ENCODE peak calls at places on chromosome 13, in seven cellular contexts. L is activated CD8-positive, alpha-beta memory T cell treated with anti-CD3 and anti-CD28 coated beads, Interleukin-2, amount 10 ng/mL, durations not matched to agents 7 days and 5 days; G is NCI-H1092; W is mucosa of gallbladder; J is kidney epithelial cell; T is glomerular endothelial cell; O is activated naive CD8-positive, alpha-beta T cell treated with anti-CD3 and anti-CD28 coated beads, Interleukin-2, amount 50 U/mL, for 16 hours. K is an unnamed sample.

GRCh38 chr13:48595330-48596127 is 58.2 kb upstream of the CYSLTR2 start:
- DNase-seq in T (no peak), O (no peak), L (peak; percentile 73), J (peak; percentile 29), W (peak; percentile 70), G (no peak), K (peak; percentile 51)

GRCh38 chr13:77919351-77920294 is 992 bp upstream of the EDNRB start:
- DNase-seq in J (no peak), G (peak; percentile 44), O (no peak), L (no peak), W (peak; percentile 24), T (no peak), K (no peak)

GRCh38 chr13:44249439-44249838 is 124.2 kb upstream of the SERP2 start:
- DNase-seq in W (peak; percentile 56), L (no peak), T (no peak), J (no peak), G (no peak), O (no peak), K (no peak)

GRCh38 chr13:27549406-27549981 is 70.8 kb downstream of the LNX2 start:
- DNase-seq in G (no peak), J (no peak), W (peak; percentile 90), O (no peak), T (no peak), L (no peak), K (no peak)

GRCh38 chr13:74487091-74487722 is 353.0 kb upstream of the KLF12 start:
- DNase-seq in T (no peak), O (no peak), W (no peak), L (no peak), J (no peak), G (no peak), K (no peak)

GRCh38 chr13:32309312-32309711 is 5.9 kb downstream of the ZAR1L start:
- DNase-seq in O (no peak), J (no peak), L (no peak), T (no peak), W (no peak), G (no peak), K (no peak)

GRCh38 chr13:85575110-85575509 is 224.1 kb downstream of the SLITRK6 start:
- DNase-seq in J (no peak), G (no peak), T (no peak), O (no peak), W (no peak), L (no peak), K (no peak)

GRCh38 chr13:46361535-46361934 is 25.5 kb downstream of the RUBCNL start:
- DNase-seq in W (no peak), G (no peak), T (no peak), L (no peak), O (no peak), J (no peak), K (no peak)

GRCh38 chr13:38872693-38873092 is 117.9 kb downstream of the STOML3 start:
- DNase-seq in G (peak; percentile 7), J (no peak), T (no peak), W (peak; percentile 19), L (peak; percentile 58), O (peak; percentile 4), K (no peak)

GRCh38 chr13:114099918-114100445 is 32.4 kb downstream of the RASA3 start:
- DNase-seq in O (no peak), T (no peak), G (no peak), W (no peak), J (no peak), L (no peak), K (no peak)

GRCh38 chr13:33927315-33927714 is 109.4 kb downstream of the RFC3 start:
- DNase-seq in G (no peak), J (peak; percentile 16), O (no peak), W (no peak), L (no peak), T (no peak), K (no peak)

GRCh38 chr13:32582281-32582680 is 4.0 kb upstream of the PDS5B start:
- DNase-seq in G (no peak), W (no peak), L (no peak), O (no peak), J (no peak), T (no peak), K (no peak)

GRCh38 chr13:100510208-100510997 is 78.2 kb downstream of the GGACT start:
- DNase-seq in O (no peak), L (no peak), G (no peak), T (no peak), J (no peak), W (no peak), K (no peak)

GRCh38 chr13:35818577-35819165 is 312.5 kb downstream of the DCLK1 start:
- DNase-seq in J (peak; percentile 4), W (no peak), O (no peak), G (no peak), T (peak; percentile 33), L (no peak), K (no peak)

GRCh38 chr13:111066544-111066943 is 48.6 kb upstream of the ARHGEF7 start:
- DNase-seq in T (no peak), L (no peak), O (no peak), J (no peak), W (no peak), G (no peak), K (no peak)

GRCh38 chr13:36848228-36848982 is 29.4 kb downstream of the RFXAP start:
- DNase-seq in G (no peak), T (no peak), J (no peak), W (no peak), O (no peak), L (no peak), K (no peak)

GRCh38 chr13:33494596-33495214 is 209.2 kb upstream of the STARD13 start:
- DNase-seq in O (no peak), T (peak; percentile 100), W (no peak), J (peak; percentile 83), L (no peak), G (no peak), K (peak; percentile 100)

GRCh38 chr13:96141032-96141431 is 51.1 kb downstream of the HS6ST3 start:
- DNase-seq in L (no peak), T (peak; percentile 3), O (no peak), J (no peak), G (no peak), W (no peak), K (no peak)

GRCh38 chr13:84137292-84137691 is 255.0 kb upstream of the SLITRK1 start:
- DNase-seq in G (no peak), T (no peak), J (no peak), O (peak; percentile 9), W (no peak), L (peak; percentile 88), K (no peak)

GRCh38 chr13:91817250-91817649 is 418.8 kb downstream of the GPC5 start:
- DNase-seq in T (no peak), W (no peak), O (no peak), G (peak; percentile 3), J (no peak), L (no peak), K (no peak)

GRCh38 chr13:87058786-87059329 is 612.3 kb upstream of the SLITRK5 start:
- DNase-seq in O (no peak), G (no peak), L (no peak), J (no peak), T (no peak), W (no peak), K (no peak)

GRCh38 chr13:19157461-19157860 is 24.2 kb downstream of the TUBA3C start:
- DNase-seq in J (no peak), T (no peak), O (no peak), L (no peak), W (no peak), G (no peak), K (no peak)

GRCh38 chr13:75689686-75690085 is 53.6 kb downstream of the LMO7 start:
- DNase-seq in L (no peak), O (no peak), G (no peak), J (no peak), T (no peak), W (no peak), K (no peak)

K was measured in pulmonary artery endothelial cell.